ENCODE peak calls at places on chromosomes 16 and 17, in six cellular contexts. One of them, this sample, is unnamed.

GRCh38 chr17:35087731-35088646 is 24.5 kb upstream of the RFFL start:
- DNase-seq in GM12878: no peak
- DNase-seq in H1: no peak
- DNase-seq in GM12891: no peak
- DNase-seq in K562: peak; percentile 44
- DNase-seq in HepG2: peak; percentile 49
- DNase-seq in this sample: no peak

GRCh38 chr16:8801686-8802085 is 4.0 kb downstream of the PMM2 start:
- DNase-seq in GM12878: no peak
- DNase-seq in H1: no peak
- DNase-seq in GM12891: no peak
- DNase-seq in K562: no peak
- DNase-seq in HepG2: no peak
- DNase-seq in this sample: no peak

GRCh38 chr17:33142703-33143299 is 150.3 kb downstream of the ASIC2 start:
- DNase-seq in GM12878: no peak
- DNase-seq in H1: peak; percentile 73
- DNase-seq in GM12891: no peak
- DNase-seq in K562: peak; percentile 52
- DNase-seq in HepG2: no peak
- DNase-seq in this sample: no peak

GRCh38 chr17:76492250-76492988 is 8.8 kb downstream of the RHBDF2 start:
- DNase-seq in GM12878: peak; percentile 58
- DNase-seq in H1: no peak
- DNase-seq in GM12891: peak; percentile 51
- DNase-seq in K562: no peak
- DNase-seq in HepG2: no peak
- DNase-seq in this sample: peak; percentile 72

GRCh38 chr17:61253293-61253801 is 146.3 kb upstream of the TBX2 start:
- DNase-seq in GM12878: no peak
- DNase-seq in H1: no peak
- DNase-seq in GM12891: no peak
- DNase-seq in K562: no peak
- DNase-seq in HepG2: no peak
- DNase-seq in this sample: no peak

GRCh38 chr16:55257971-55258613 is 65.9 kb upstream of the IRX6 start:
- DNase-seq in GM12878: no peak
- DNase-seq in H1: peak; percentile 92
- DNase-seq in GM12891: peak; percentile 33
- DNase-seq in K562: peak; percentile 68
- DNase-seq in HepG2: peak; percentile 41
- DNase-seq in this sample: peak; percentile 6

GRCh38 chr17:67602974-67603373 is 114.8 kb upstream of the NOL11 start:
- DNase-seq in GM12878: no peak
- DNase-seq in H1: peak; percentile 57
- DNase-seq in GM12891: peak; percentile 42
- DNase-seq in K562: peak; percentile 27
- DNase-seq in HepG2: peak; percentile 71
- DNase-seq in this sample: peak; percentile 44

GRCh38 chr16:85415196-85415988 is 197.7 kb upstream of the GSE1 start:
- DNase-seq in GM12878: no peak
- DNase-seq in H1: peak; percentile 39
- DNase-seq in GM12891: no peak
- DNase-seq in K562: no peak
- DNase-seq in HepG2: no peak
- DNase-seq in this sample: no peak

GRCh38 chr16:9836118-9836736 is 346.0 kb downstream of the GRIN2A start:
- DNase-seq in GM12878: no peak
- DNase-seq in H1: no peak
- DNase-seq in GM12891: no peak
- DNase-seq in K562: peak; percentile 39
- DNase-seq in HepG2: no peak
- DNase-seq in this sample: no peak

GRCh38 chr17:7356072-7356549 is 1.2 kb downstream of the TMEM95 start:
- DNase-seq in GM12878: no peak
- DNase-seq in H1: peak; percentile 97
- DNase-seq in GM12891: peak; percentile 83
- DNase-seq in K562: peak; percentile 79
- DNase-seq in HepG2: no peak
- DNase-seq in this sample: peak; percentile 85

GRCh38 chr16:69131167-69131748 is 1.1 kb downstream of the CHTF8 start:
- DNase-seq in GM12878: no peak
- DNase-seq in H1: no peak
- DNase-seq in GM12891: no peak
- DNase-seq in K562: peak; percentile 83
- DNase-seq in HepG2: no peak
- DNase-seq in this sample: no peak

GRCh38 chr17:83143817-83144231 is 64.4 kb downstream of the METRNL start:
- DNase-seq in GM12878: no peak
- DNase-seq in H1: no peak
- DNase-seq in GM12891: no peak
- DNase-seq in K562: no peak
- DNase-seq in HepG2: no peak
- DNase-seq in this sample: no peak

GRCh38 chr17:73232587-73233373 is 28.9 kb downstream of the CPSF4L start:
- DNase-seq in GM12878: no peak
- DNase-seq in H1: no peak
- DNase-seq in GM12891: peak; percentile 53
- DNase-seq in K562: peak; percentile 40
- DNase-seq in HepG2: no peak
- DNase-seq in this sample: peak; percentile 46
- TF ChIP-seq TAF1 in GM12878: no peak
- TF ChIP-seq TAF1 in H1: no peak
- TF ChIP-seq TAF1 in GM12891: no peak
- TF ChIP-seq TAF1 in K562: peak; percentile 6
- TF ChIP-seq TAF1 in HepG2: no peak
- TF ChIP-seq TAF1 in this sample: no peak

GRCh38 chr16:29818082-29818481 is 2.1 kb downstream of the PAGR1 start:
- DNase-seq in GM12878: no peak
- DNase-seq in H1: no peak
- DNase-seq in GM12891: no peak
- DNase-seq in K562: no peak
- DNase-seq in HepG2: no peak
- DNase-seq in this sample: no peak

GRCh38 chr16:29819506-29819905 is 756 bp upstream of the MVP start:
- DNase-seq in GM12878: no peak
- DNase-seq in H1: no peak
- DNase-seq in GM12891: no peak
- DNase-seq in K562: no peak
- DNase-seq in HepG2: no peak
- DNase-seq in this sample: no peak

GRCh38 chr16:29820271-29820701 is at the start of gene MVP:
- DNase-seq in GM12878: no peak
- DNase-seq in H1: peak; percentile 39
- DNase-seq in GM12891: peak; percentile 63
- DNase-seq in K562: peak; percentile 51
- DNase-seq in HepG2: no peak
- DNase-seq in this sample: peak; percentile 73

GRCh38 chr16:29821663-29822115 is 1.4 kb downstream of the MVP start:
- DNase-seq in GM12878: no peak
- DNase-seq in H1: no peak
- DNase-seq in GM12891: no peak
- DNase-seq in K562: no peak
- DNase-seq in HepG2: no peak
- DNase-seq in this sample: no peak

DNA sequence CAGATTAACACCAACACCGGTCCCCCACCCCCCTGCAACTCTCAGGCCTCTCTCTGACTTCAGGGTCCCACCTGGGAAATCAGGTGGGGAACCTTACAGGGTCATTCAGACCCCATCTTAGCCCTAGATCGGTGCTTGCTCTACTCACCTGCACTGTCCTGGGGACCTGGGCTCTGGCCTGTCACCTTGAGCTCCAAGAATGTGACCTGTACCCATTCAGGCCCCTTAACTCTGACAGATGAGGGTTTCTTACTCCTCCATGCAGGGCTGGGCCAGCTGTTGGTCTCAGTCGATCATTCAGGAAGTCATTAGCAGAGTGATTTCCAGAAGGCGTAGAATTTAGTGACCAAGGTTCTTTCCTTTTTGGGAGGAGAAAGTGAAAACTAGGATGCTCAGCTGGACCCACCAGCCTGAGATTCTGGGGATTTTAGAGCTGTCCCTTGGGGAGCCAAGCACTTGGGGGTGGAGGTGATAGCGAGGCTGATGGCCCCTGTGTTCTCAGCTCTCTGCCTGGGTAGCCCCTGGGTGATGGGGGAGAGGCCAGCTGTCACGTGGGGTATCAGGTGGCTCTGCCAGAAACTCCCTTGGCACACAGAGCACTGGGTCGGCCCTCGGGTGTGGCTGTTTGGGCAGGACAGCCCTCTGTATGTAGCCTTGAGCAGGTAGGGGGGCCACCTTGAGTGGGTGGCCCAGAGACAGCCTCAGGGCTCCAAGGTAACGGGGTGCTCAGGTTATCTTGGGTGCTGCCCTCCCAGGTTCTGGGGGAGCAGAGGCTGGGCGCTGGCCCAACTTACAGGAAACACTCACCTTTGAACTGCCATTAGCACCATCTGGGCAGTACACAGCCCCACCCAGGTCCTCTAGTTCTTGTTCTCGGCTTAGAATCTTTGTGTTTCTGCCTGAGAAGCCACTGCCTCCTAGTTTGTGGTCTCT is 734 bp downstream of the MVP start:
- DNase-seq in GM12878: peak; percentile 41
- DNase-seq in H1: no peak
- DNase-seq in GM12891: peak; percentile 55
- DNase-seq in K562: no peak
- DNase-seq in HepG2: no peak
- DNase-seq in this sample: peak; percentile 64
- TF ChIP-seq POLR2A in GM12878: peak; percentile 87
- TF ChIP-seq POLR2A in H1: no peak
- TF ChIP-seq POLR2A in GM12891: peak; percentile 84
- TF ChIP-seq POLR2A in K562: no peak
- TF ChIP-seq POLR2A in HepG2: peak; percentile 47
- TF ChIP-seq POLR2A in this sample: peak; percentile 72

DNA sequence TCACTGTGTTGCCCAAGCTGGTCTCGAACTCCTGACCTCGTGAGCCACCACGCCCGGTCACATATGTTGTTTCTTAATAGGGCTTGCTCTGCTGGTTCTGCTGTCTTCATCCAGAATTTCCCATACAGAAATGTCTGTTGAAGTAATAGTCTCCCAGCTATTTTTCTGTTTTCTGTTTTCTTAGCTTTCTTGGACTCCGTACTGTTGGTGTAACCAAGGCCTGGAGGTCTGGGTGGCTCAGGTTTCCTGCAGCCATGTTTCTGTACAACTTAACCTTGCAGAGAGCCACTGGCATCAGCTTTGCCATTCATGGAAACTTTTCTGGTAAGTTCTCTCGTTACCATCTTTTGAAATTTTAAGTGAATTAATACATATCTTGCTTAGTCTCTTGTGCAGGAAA is 2.8 kb downstream of the SF3B3 start:
- DNase-seq in GM12878: no peak
- DNase-seq in H1: no peak
- DNase-seq in GM12891: no peak
- DNase-seq in K562: no peak
- DNase-seq in HepG2: no peak
- DNase-seq in this sample: no peak
- TF ChIP-seq TAF1 in GM12878: no peak
- TF ChIP-seq TAF1 in H1: no peak
- TF ChIP-seq TAF1 in GM12891: no peak
- TF ChIP-seq TAF1 in K562: no peak
- TF ChIP-seq TAF1 in HepG2: no peak
- TF ChIP-seq TAF1 in this sample: no peak

GRCh38 chr17:996554-997344 is at the start of gene TIMM22:
- DNase-seq in GM12878: peak; percentile 85
- DNase-seq in H1: peak; percentile 97
- DNase-seq in GM12891: peak; percentile 94
- DNase-seq in K562: peak; percentile 90
- DNase-seq in HepG2: peak; percentile 96
- DNase-seq in this sample: peak; percentile 95
- TF ChIP-seq POLR2A in GM12878: peak; percentile 94
- TF ChIP-seq POLR2A in H1: peak; percentile 79
- TF ChIP-seq POLR2A in GM12891: peak; percentile 91
- TF ChIP-seq POLR2A in K562: peak; percentile 90
- TF ChIP-seq POLR2A in HepG2: peak; percentile 84
- TF ChIP-seq POLR2A in this sample: peak; percentile 91

DNA sequence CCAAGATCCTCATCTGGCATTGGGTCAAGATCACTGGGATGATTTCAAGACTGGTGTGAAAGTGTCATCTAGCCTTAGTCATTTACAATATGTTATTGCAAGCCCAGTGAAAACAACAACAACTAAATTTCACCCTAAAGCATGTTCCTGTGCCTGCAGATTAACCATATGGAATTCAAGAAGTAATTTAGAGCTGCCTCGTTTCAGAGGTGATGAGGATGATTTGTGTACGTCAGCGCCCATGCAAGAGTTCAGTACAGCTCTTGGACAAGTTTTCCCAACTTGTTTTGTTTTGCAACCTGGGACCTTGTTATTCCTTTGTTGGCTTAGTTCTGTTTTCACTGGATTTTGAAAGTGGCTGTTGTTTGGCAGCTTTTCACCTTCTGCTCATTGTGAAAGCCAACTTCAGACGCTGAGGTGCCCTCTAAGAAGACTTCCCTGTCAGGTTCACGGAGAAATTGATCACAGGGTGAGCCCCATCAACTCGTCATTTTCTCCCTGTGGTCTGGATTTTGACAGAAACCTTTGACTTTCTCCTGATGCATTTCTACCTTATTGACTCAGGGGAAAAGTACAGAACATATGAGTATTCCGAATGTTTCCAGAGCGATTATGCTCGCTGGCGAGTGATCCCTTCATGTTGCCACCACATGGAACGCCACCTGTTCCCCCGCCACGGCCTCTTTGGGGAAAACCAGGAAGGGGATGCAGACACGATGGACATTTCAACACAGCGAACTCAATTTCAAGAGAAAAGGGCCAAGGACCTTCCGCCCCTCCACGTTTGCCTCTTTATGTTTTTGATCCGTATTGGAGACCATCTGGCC is 85.6 kb downstream of the FOXL1 start:
- DNase-seq in GM12878: no peak
- DNase-seq in H1: no peak
- DNase-seq in GM12891: no peak
- DNase-seq in K562: no peak
- DNase-seq in HepG2: no peak
- DNase-seq in this sample: no peak
- TF ChIP-seq TAF1 in GM12878: no peak
- TF ChIP-seq TAF1 in H1: no peak
- TF ChIP-seq TAF1 in GM12891: no peak
- TF ChIP-seq TAF1 in K562: no peak
- TF ChIP-seq TAF1 in HepG2: no peak
- TF ChIP-seq TAF1 in this sample: no peak

This sample was measured in GM12892.